ENCODE peak calls at places on chromosome 11, in six cellular contexts. One of them, this sample, is unnamed.

GRCh38 chr11:47409440-47410403 is 1.3 kb downstream of the SLC39A13 start:
- DNase-seq in WERI-Rb-1: no peak
- DNase-seq in adrenal gland: no peak
- DNase-seq in left ventricle myocardium inferior: no peak
- DNase-seq in K562: no peak
- DNase-seq in uterus: no peak
- DNase-seq in this sample: no peak

GRCh38 chr11:65892661-65893317 is 2.3 kb downstream of the CCDC85B start:
- DNase-seq in WERI-Rb-1: no peak
- DNase-seq in adrenal gland: no peak
- DNase-seq in left ventricle myocardium inferior: no peak
- DNase-seq in K562: no peak
- DNase-seq in uterus: peak; percentile 17
- DNase-seq in this sample: peak; percentile 33

GRCh38 chr11:15987044-15987443 is 369.3 kb downstream of the SOX6 start:
- DNase-seq in WERI-Rb-1: no peak
- DNase-seq in adrenal gland: no peak
- DNase-seq in left ventricle myocardium inferior: no peak
- DNase-seq in K562: no peak
- DNase-seq in uterus: no peak
- DNase-seq in this sample: no peak

GRCh38 chr11:22786475-22786874 is 43.1 kb downstream of the SVIP start:
- DNase-seq in WERI-Rb-1: no peak
- DNase-seq in adrenal gland: no peak
- DNase-seq in left ventricle myocardium inferior: no peak
- DNase-seq in K562: no peak
- DNase-seq in uterus: no peak
- DNase-seq in this sample: no peak

GRCh38 chr11:79046365-79046764 is 394.5 kb downstream of the TENM4 start:
- DNase-seq in WERI-Rb-1: no peak
- DNase-seq in adrenal gland: no peak
- DNase-seq in left ventricle myocardium inferior: no peak
- DNase-seq in K562: no peak
- DNase-seq in uterus: no peak
- DNase-seq in this sample: no peak

GRCh38 chr11:125373426-125374391 is 122.4 kb downstream of the FEZ1 start:
- DNase-seq in WERI-Rb-1: no peak
- DNase-seq in adrenal gland: no peak
- DNase-seq in left ventricle myocardium inferior: peak; percentile 31
- DNase-seq in K562: no peak
- DNase-seq in uterus: no peak
- DNase-seq in this sample: no peak

GRCh38 chr11:3121931-3122774 is 43.0 kb downstream of the OSBPL5 start:
- DNase-seq in WERI-Rb-1: no peak
- DNase-seq in adrenal gland: no peak
- DNase-seq in left ventricle myocardium inferior: peak; percentile 15
- DNase-seq in K562: no peak
- DNase-seq in uterus: peak; percentile 19
- DNase-seq in this sample: peak; percentile 32

GRCh38 chr11:11279956-11280689 is 72.9 kb downstream of the CSNK2A3 start:
- DNase-seq in WERI-Rb-1: no peak
- DNase-seq in adrenal gland: no peak
- DNase-seq in left ventricle myocardium inferior: no peak
- DNase-seq in K562: no peak
- DNase-seq in uterus: no peak
- DNase-seq in this sample: no peak

GRCh38 chr11:48184452-48184851 is 32.2 kb upstream of the OR4B1 start:
- DNase-seq in WERI-Rb-1: no peak
- DNase-seq in adrenal gland: no peak
- DNase-seq in left ventricle myocardium inferior: no peak
- DNase-seq in K562: no peak
- DNase-seq in uterus: no peak
- DNase-seq in this sample: no peak

GRCh38 chr11:10379022-10379421 is 74.1 kb downstream of the ADM start:
- DNase-seq in WERI-Rb-1: no peak
- DNase-seq in adrenal gland: no peak
- DNase-seq in left ventricle myocardium inferior: no peak
- DNase-seq in K562: peak; percentile 62
- DNase-seq in uterus: no peak
- DNase-seq in this sample: no peak

GRCh38 chr11:1557904-1558831 is 13.9 kb downstream of the DUSP8 start:
- DNase-seq in WERI-Rb-1: no peak
- DNase-seq in adrenal gland: peak; percentile 80
- DNase-seq in left ventricle myocardium inferior: no peak
- DNase-seq in K562: no peak
- DNase-seq in uterus: peak; percentile 83
- DNase-seq in this sample: peak; percentile 66

GRCh38 chr11:85806016-85806415 is 4.9 kb downstream of the SYTL2 start:
- DNase-seq in WERI-Rb-1: no peak
- DNase-seq in adrenal gland: no peak
- DNase-seq in left ventricle myocardium inferior: no peak
- DNase-seq in K562: no peak
- DNase-seq in uterus: no peak
- DNase-seq in this sample: no peak

GRCh38 chr11:120666121-120666639 is 154.6 kb downstream of the GRIK4 start:
- DNase-seq in WERI-Rb-1: peak; percentile 35
- DNase-seq in adrenal gland: no peak
- DNase-seq in left ventricle myocardium inferior: no peak
- DNase-seq in K562: no peak
- DNase-seq in uterus: no peak
- DNase-seq in this sample: no peak

GRCh38 chr11:131668867-131669780 is 298.7 kb downstream of the NTM start:
- DNase-seq in WERI-Rb-1: peak; percentile 69
- DNase-seq in adrenal gland: no peak
- DNase-seq in left ventricle myocardium inferior: no peak
- DNase-seq in K562: peak; percentile 67
- DNase-seq in uterus: no peak
- DNase-seq in this sample: no peak

GRCh38 chr11:124194696-124195418 is 11.7 kb downstream of the OR10D3 start:
- DNase-seq in WERI-Rb-1: peak; percentile 62
- DNase-seq in adrenal gland: peak; percentile 46
- DNase-seq in left ventricle myocardium inferior: no peak
- DNase-seq in K562: peak; percentile 65
- DNase-seq in uterus: no peak
- DNase-seq in this sample: no peak

GRCh38 chr11:123425367-123425766 is 4.7 kb upstream of the GRAMD1B start:
- DNase-seq in WERI-Rb-1: peak; percentile 24
- DNase-seq in adrenal gland: peak; percentile 51
- DNase-seq in left ventricle myocardium inferior: no peak
- DNase-seq in K562: no peak
- DNase-seq in uterus: no peak
- DNase-seq in this sample: no peak

GRCh38 chr11:11618973-11619435 is 2.8 kb downstream of the GALNT18 start:
- DNase-seq in WERI-Rb-1: peak; percentile 33
- DNase-seq in adrenal gland: no peak
- DNase-seq in left ventricle myocardium inferior: no peak
- DNase-seq in K562: no peak
- DNase-seq in uterus: no peak
- DNase-seq in this sample: no peak

GRCh38 chr11:106030609-106031008 is 8.6 kb upstream of the MSANTD4 start:
- DNase-seq in WERI-Rb-1: no peak
- DNase-seq in adrenal gland: no peak
- DNase-seq in left ventricle myocardium inferior: no peak
- DNase-seq in K562: no peak
- DNase-seq in uterus: no peak
- DNase-seq in this sample: no peak

GRCh38 chr11:106128740-106129139 is 51.3 kb downstream of the AASDHPPT start:
- DNase-seq in WERI-Rb-1: no peak
- DNase-seq in adrenal gland: no peak
- DNase-seq in left ventricle myocardium inferior: no peak
- DNase-seq in K562: no peak
- DNase-seq in uterus: no peak
- DNase-seq in this sample: no peak

DNA sequence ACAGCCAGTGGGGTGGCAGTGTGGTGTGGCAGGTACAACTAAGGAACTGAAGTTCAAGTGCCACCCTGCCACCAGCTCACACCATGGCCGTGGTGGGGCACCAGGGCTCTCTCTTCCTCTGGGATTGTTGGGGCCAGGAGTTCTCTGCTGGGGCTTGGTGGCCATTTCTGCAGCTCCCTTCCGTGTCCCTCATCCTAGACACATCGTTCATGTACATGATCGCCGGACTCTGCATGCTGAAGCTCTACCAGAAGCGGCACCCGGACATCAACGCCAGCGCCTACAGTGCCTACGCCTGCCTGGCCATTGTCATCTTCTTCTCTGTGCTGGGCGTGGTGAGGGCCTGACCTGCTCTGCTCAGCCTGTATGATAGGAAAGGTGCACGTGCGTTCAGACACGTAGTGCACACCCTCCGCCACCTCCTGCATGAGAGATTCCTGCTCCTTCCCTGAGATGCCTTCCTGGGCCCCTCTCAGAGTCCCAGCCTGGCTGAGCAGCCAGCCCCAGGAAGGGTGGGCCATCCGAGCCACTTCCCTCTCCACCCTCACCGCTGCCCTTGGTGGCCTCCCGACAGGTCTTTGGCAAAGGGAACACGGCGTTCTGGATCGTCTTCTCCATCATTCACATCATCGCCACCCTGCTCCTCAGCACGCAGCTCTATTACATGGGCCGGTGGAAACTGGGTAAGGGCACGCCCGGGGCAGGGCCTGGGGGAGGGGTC is 7.3 kb upstream of the TAGLN start:
- DNase-seq in WERI-Rb-1: no peak
- DNase-seq in adrenal gland: no peak
- DNase-seq in left ventricle myocardium inferior: no peak
- DNase-seq in K562: no peak
- DNase-seq in uterus: no peak
- DNase-seq in this sample: peak; percentile 25
- H3K36me3 ChIP-seq in WERI-Rb-1: peaks cover 36% of the 10 kb centered on the region
- H3K36me3 ChIP-seq in adrenal gland: peaks cover 77% of the 10 kb centered on the region
- H3K36me3 ChIP-seq in left ventricle myocardium inferior: peaks cover 91% of the 10 kb centered on the region
- H3K36me3 ChIP-seq in K562: peaks cover 51% of the 10 kb centered on the region
- H3K36me3 ChIP-seq in uterus: no peaks in the 10 kb centered on the region
- H3K36me3 ChIP-seq in this sample: peaks cover 7% of the 10 kb centered on the region

DNA sequence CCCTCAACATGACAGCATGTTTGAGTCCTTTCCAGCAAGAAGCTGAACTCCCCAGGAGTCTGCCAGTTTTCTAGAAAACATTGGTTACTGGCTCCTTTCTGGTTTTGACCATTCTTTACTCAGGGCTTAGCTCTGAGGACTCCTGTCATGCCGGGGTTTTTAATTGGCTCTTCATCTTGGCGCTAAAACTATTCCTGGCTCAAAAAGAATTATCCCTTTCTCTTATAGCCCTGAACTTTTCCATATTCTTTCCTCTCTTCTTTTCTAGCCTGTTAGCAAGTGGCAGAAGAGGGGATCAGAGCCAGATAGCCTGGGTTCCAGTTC is 59.7 kb downstream of the TRAF6 start:
- DNase-seq in WERI-Rb-1: no peak
- DNase-seq in adrenal gland: no peak
- DNase-seq in left ventricle myocardium inferior: no peak
- DNase-seq in K562: no peak
- DNase-seq in uterus: no peak
- DNase-seq in this sample: no peak
- H3K4me3 ChIP-seq in WERI-Rb-1: no peak overlapping the region
- H3K4me3 ChIP-seq in adrenal gland: no peak overlapping the region
- H3K4me3 ChIP-seq in left ventricle myocardium inferior: peak overlapping the region; percentile 24
- H3K4me3 ChIP-seq in K562: no peak overlapping the region
- H3K4me3 ChIP-seq in uterus: no peak overlapping the region
- H3K4me3 ChIP-seq in this sample: no peak overlapping the region

DNA sequence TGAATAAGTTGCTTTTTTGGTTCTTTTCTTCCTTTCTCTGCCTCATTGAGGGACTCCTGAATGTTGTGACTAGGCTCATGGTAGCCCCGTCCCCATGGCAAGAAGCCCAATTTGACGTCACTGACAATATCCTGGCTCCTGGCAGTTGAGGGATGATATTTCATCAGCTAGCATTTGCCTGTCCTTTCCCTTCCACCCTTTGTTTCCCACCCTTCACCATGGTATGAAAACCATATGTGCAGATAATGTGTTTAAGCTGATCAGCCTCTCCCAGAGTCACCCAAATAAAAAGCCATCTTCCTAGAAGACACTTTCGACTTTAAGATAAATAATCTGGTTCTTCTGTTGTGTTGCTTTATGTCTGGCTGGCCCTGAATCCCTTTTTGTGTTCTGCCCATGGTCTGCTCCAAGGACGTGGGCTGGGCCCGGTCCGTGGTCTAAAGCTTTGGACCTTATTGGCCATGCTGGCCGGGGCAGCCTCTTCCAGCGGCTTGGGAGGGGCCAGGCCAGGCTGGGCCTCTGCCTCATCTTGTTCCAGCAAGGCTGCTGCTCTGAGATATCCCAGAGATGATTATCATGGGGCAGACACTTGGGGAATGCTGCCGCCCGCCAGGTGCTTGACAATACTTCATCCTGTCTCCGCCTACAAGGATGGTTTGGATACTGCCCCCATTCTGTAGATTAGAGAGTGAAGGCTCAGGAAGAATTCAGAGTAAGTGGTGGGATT is 5.1 kb downstream of the TSPAN18 start:
- DNase-seq in WERI-Rb-1: peak; percentile 52
- DNase-seq in adrenal gland: peak; percentile 62
- DNase-seq in left ventricle myocardium inferior: no peak
- DNase-seq in K562: no peak
- DNase-seq in uterus: no peak
- DNase-seq in this sample: no peak
- H3K36me3 ChIP-seq in WERI-Rb-1: no peaks in the 10 kb centered on the region
- H3K36me3 ChIP-seq in adrenal gland: no peaks in the 10 kb centered on the region
- H3K36me3 ChIP-seq in left ventricle myocardium inferior: no peaks in the 10 kb centered on the region
- H3K36me3 ChIP-seq in K562: no peaks in the 10 kb centered on the region
- H3K36me3 ChIP-seq in uterus: no peaks in the 10 kb centered on the region
- H3K36me3 ChIP-seq in this sample: no peaks in the 10 kb centered on the region

GRCh38 chr11:36507824-36508489 is 2.1 kb downstream of the TRAF6 start:
- DNase-seq in WERI-Rb-1: no peak
- DNase-seq in adrenal gland: no peak
- DNase-seq in left ventricle myocardium inferior: no peak
- DNase-seq in K562: no peak
- DNase-seq in uterus: no peak
- DNase-seq in this sample: no peak
- H3K4me3 ChIP-seq in WERI-Rb-1: no peak overlapping the region
- H3K4me3 ChIP-seq in adrenal gland: no peak overlapping the region
- H3K4me3 ChIP-seq in left ventricle myocardium inferior: peak overlapping the region; percentile 88
- H3K4me3 ChIP-seq in K562: peak overlapping the region; percentile 92
- H3K4me3 ChIP-seq in uterus: no peak overlapping the region
- H3K4me3 ChIP-seq in this sample: no peak overlapping the region

GRCh38 chr11:19812710-19813109 is 100.1 kb downstream of the NAV2 start:
- DNase-seq in WERI-Rb-1: no peak
- DNase-seq in adrenal gland: no peak
- DNase-seq in left ventricle myocardium inferior: no peak
- DNase-seq in K562: no peak
- DNase-seq in uterus: no peak
- DNase-seq in this sample: no peak
- H3K36me3 ChIP-seq in WERI-Rb-1: no peaks in the 10 kb centered on the region
- H3K36me3 ChIP-seq in adrenal gland: no peaks in the 10 kb centered on the region
- H3K36me3 ChIP-seq in left ventricle myocardium inferior: no peaks in the 10 kb centered on the region
- H3K36me3 ChIP-seq in K562: no peaks in the 10 kb centered on the region
- H3K36me3 ChIP-seq in uterus: no peaks in the 10 kb centered on the region
- H3K36me3 ChIP-seq in this sample: no peaks in the 10 kb centered on the region

GRCh38 chr11:118634435-118635236 is 27.2 kb downstream of the PHLDB1 start:
- DNase-seq in WERI-Rb-1: no peak
- DNase-seq in adrenal gland: peak; percentile 87
- DNase-seq in left ventricle myocardium inferior: peak; percentile 83
- DNase-seq in K562: peak; percentile 92
- DNase-seq in uterus: peak; percentile 82
- DNase-seq in this sample: peak; percentile 87
- H3K4me3 ChIP-seq in WERI-Rb-1: no peak overlapping the region
- H3K4me3 ChIP-seq in adrenal gland: no peak overlapping the region
- H3K4me3 ChIP-seq in left ventricle myocardium inferior: peak overlapping the region; percentile 31
- H3K4me3 ChIP-seq in K562: peak overlapping the region; percentile 12
- H3K4me3 ChIP-seq in uterus: peak overlapping the region; percentile 4
- H3K4me3 ChIP-seq in this sample: no peak overlapping the region

This sample was measured in mucosa of descending colon.